ENCODE peak calls at places on chromosomes 2 and 18, in six cellular contexts. G, T, E, S, W and B are unnamed samples.
A peak's percentile ranks its signal among the peaks of the same experiment; 100 is the strongest.

GRCh38 chr2:42336361-42336965 is 24.6 kb downstream of the COX7A2L start:
- DNase-seq in S (no peak), G (no peak), E (no peak), T (no peak), W (no peak), B (no peak)

GRCh38 chr18:8301427-8302172 is 307.6 kb upstream of the RAB12 start:
- DNase-seq in E (no peak), S (no peak), T (no peak), W (no peak), G (no peak), B (no peak)

GRCh38 chr18:54323970-54324369 is 33.7 kb downstream of the STARD6 start:
- DNase-seq in T (no peak), E (no peak), W (no peak), S (no peak), G (no peak), B (no peak)

GRCh38 chr2:46202987-46203386 is 94.2 kb upstream of the EPAS1 start:
- DNase-seq in T (no peak), W (no peak), E (no peak), S (no peak), G (no peak), B (no peak)

GRCh38 chr2:95333888-95334338 is 36.8 kb downstream of the KCNIP3 start:
- DNase-seq in S (no peak), G (no peak), T (no peak), W (no peak), E (peak; percentile 37), B (no peak)

GRCh38 chr18:49021433-49022129 is 70.8 kb upstream of the SMAD7 start:
- DNase-seq in S (peak; percentile 65), T (peak; percentile 19), E (no peak), W (no peak), G (no peak), B (peak; percentile 56)

GRCh38 chr2:176189666-176190641 is 1.5 kb downstream of the HOXD1 start:
- DNase-seq in E (no peak), G (no peak), W (no peak), T (no peak), S (no peak), B (no peak)

GRCh38 chr2:60312618-60313017 is 240.8 kb downstream of the BCL11A start:
- DNase-seq in S (peak; percentile 32), W (no peak), E (no peak), T (no peak), G (no peak), B (peak; percentile 35)

GRCh38 chr2:157172866-157173578 is 84.5 kb upstream of the GALNT5 start:
- DNase-seq in T (no peak), W (no peak), G (no peak), E (no peak), S (no peak), B (no peak)

GRCh38 chr2:106878206-106878605 is 7.8 kb downstream of the ST6GAL2 start:
- DNase-seq in T (no peak), S (no peak), G (no peak), E (no peak), W (no peak), B (no peak)

GRCh38 chr2:162926501-162926900 is 87.9 kb upstream of the KCNH7 start:
- DNase-seq in W (no peak), T (no peak), E (no peak), G (no peak), S (no peak), B (no peak)

GRCh38 chr2:6780765-6781274 is 84.9 kb downstream of the CMPK2 start:
- DNase-seq in S (no peak), W (peak; percentile 96), T (no peak), G (no peak), E (peak; percentile 79), B (no peak)

GRCh38 chr18:45168883-45169585 is 446.2 kb upstream of the SLC14A2 start:
- DNase-seq in W (no peak), G (no peak), E (no peak), S (no peak), T (no peak), B (no peak)

GRCh38 chr18:58194028-58194427 is 150.0 kb downstream of the NEDD4L start:
- DNase-seq in S (no peak), E (no peak), T (no peak), G (no peak), W (no peak), B (no peak)

GRCh38 chr2:156457523-156458228 is 21.5 kb downstream of the GPD2 start:
- DNase-seq in T (no peak), G (no peak), E (no peak), S (no peak), W (no peak), B (no peak)

GRCh38 chr2:26555246-26556133 is 77.6 kb upstream of the OTOF start:
- DNase-seq in T (no peak), G (no peak), S (no peak), E (peak; percentile 16), W (no peak), B (no peak)

GRCh38 chr18:75586576-75586975 is 159.1 kb upstream of the SMIM21 start:
- DNase-seq in T (no peak), W (no peak), G (no peak), E (no peak), S (no peak), B (no peak)

GRCh38 chr18:36811430-36811829 is 17.4 kb downstream of the TPGS2 start:
- DNase-seq in W (no peak), G (no peak), E (no peak), T (no peak), S (no peak), B (no peak)

GRCh38 chr2:108612514-108613183 is 78.4 kb downstream of the LIMS1 start:
- DNase-seq in E (no peak), T (no peak), W (no peak), S (no peak), G (no peak), B (peak; percentile 44)

GRCh38 chr2:47232738-47233415 is 77.8 kb upstream of the STPG4 start:
- DNase-seq in T (no peak), S (no peak), G (no peak), W (no peak), E (no peak), B (no peak)

GRCh38 chr18:31046916-31047315 is 4.4 kb upstream of the DSC3 start:
- DNase-seq in T (no peak), E (no peak), G (no peak), W (no peak), S (no peak), B (no peak)

GRCh38 chr18:20971886-20972267 is 139.7 kb downstream of the ROCK1 start:
- DNase-seq in G (no peak), T (no peak), W (no peak), E (no peak), S (no peak), B (no peak)

GRCh38 chr2:31558401-31559295 is 22.1 kb downstream of the SRD5A2 start:
- DNase-seq in W (no peak), G (no peak), S (no peak), T (no peak), E (no peak), B (no peak)

GRCh38 chr2:43748333-43748732 is 25.5 kb upstream of the DYNC2LI1 start:
- DNase-seq in G (no peak), W (no peak), S (no peak), T (no peak), E (no peak), B (no peak)

GRCh38 chr2:120442541-120442922 is 96.6 kb downstream of the INHBB start:
- DNase-seq in G (no peak), W (no peak), S (no peak), E (no peak), T (no peak), B (no peak)

GRCh38 chr2:172571245-172571644 is 15.4 kb downstream of the PDK1 start:
- DNase-seq in G (no peak), T (no peak), W (no peak), S (no peak), E (no peak), B (no peak)

GRCh38 chr2:239731998-239732665 is 293.0 kb downstream of the NDUFA10 start:
- DNase-seq in W (no peak), G (no peak), E (peak; percentile 38), S (no peak), T (no peak), B (no peak)

GRCh38 chr2:183149489-183149888 is 25.2 kb downstream of the NUP35 start:
- DNase-seq in T (no peak), E (no peak), W (no peak), G (no peak), S (no peak), B (no peak)

GRCh38 chr2:85607268-85608215 is 4.3 kb downstream of the C2orf68 start:
- DNase-seq in S (no peak), T (no peak), E (no peak), W (no peak), G (no peak), B (no peak)